ENCODE peak calls at places on chromosome 15, in four cellular contexts. O is GM12878, G is HepG2, Z is HCT116. Y is an unnamed sample.

GRCh38 chr15:66164788-66165187 is 88.8 kb downstream of the MEGF11 start:
- DNase-seq in O (no peak), G (no peak), Z (no peak), Y (no peak)

GRCh38 chr15:45205192-45205591 is 17.4 kb upstream of the SHF start:
- DNase-seq in O (peak; percentile 16), G (peak; percentile 67), Z (peak; percentile 58), Y (peak; percentile 33)

GRCh38 chr15:96670389-96670788 is 339.9 kb downstream of the NR2F2 start:
- DNase-seq in O (no peak), G (no peak), Z (no peak), Y (no peak)

GRCh38 chr15:83871808-83872559 is 218.1 kb downstream of the ADAMTSL3 start:
- DNase-seq in O (peak; percentile 17), G (no peak), Z (no peak), Y (no peak)

GRCh38 chr15:79122943-79123342 is 32.4 kb upstream of the RASGRF1 start:
- DNase-seq in O (no peak), G (no peak), Z (no peak), Y (no peak)

GRCh38 chr15:78329625-78330024 is 10.5 kb upstream of the CRABP1 start:
- DNase-seq in O (no peak), G (no peak), Z (no peak), Y (peak; percentile 60)

GRCh38 chr15:65414841-65415621 is 7.7 kb downstream of the IGDCC4 start:
- DNase-seq in O (no peak), G (peak; percentile 59), Z (no peak), Y (no peak)

GRCh38 chr15:57060799-57061198 is 142.4 kb downstream of the TCF12 start:
- DNase-seq in O (no peak), G (peak; percentile 75), Z (peak; percentile 66), Y (peak; percentile 89)

GRCh38 chr15:77983091-77983707 is 94.3 kb downstream of the TBC1D2B start:
- DNase-seq in O (no peak), G (peak; percentile 34), Z (no peak), Y (no peak)

GRCh38 chr15:82849556-82850241 is 40.3 kb downstream of the WHAMM start:
- DNase-seq in O (no peak), G (peak; percentile 73), Z (peak; percentile 84), Y (peak; percentile 56)

GRCh38 chr15:49290204-49290603 is 120.2 kb downstream of the GALK2 start:
- DNase-seq in O (no peak), G (no peak), Z (no peak), Y (no peak)

GRCh38 chr15:66780172-66780972 is 78.3 kb downstream of the SMAD6 start:
- DNase-seq in O (no peak), G (no peak), Z (no peak), Y (no peak)

GRCh38 chr15:98455899-98456298 is 192.4 kb upstream of the IGF1R start:
- DNase-seq in O (no peak), G (no peak), Z (no peak), Y (no peak)

GRCh38 chr15:29129221-29129620 is 140.4 kb downstream of the NSMCE3 start:
- DNase-seq in O (no peak), G (no peak), Z (no peak), Y (no peak)

GRCh38 chr15:101293122-101293521 is 1.9 kb downstream of the SNRPA1 start:
- DNase-seq in O (no peak), G (no peak), Z (no peak), Y (no peak)

GRCh38 chr15:58590901-58591300 is 158.6 kb downstream of the ADAM10 start:
- DNase-seq in O (no peak), G (no peak), Z (no peak), Y (no peak)

GRCh38 chr15:100263721-100264455 is 77.9 kb downstream of the ADAMTS17 start:
- DNase-seq in O (no peak), G (no peak), Z (no peak), Y (no peak)

GRCh38 chr15:101359365-101359947 is 64.4 kb upstream of the SNRPA1 start:
- DNase-seq in O (no peak), G (no peak), Z (no peak), Y (no peak)

GRCh38 chr15:83651541-83651940 is 2.4 kb upstream of the ADAMTSL3 start:
- DNase-seq in O (no peak), G (no peak), Z (no peak), Y (no peak)

GRCh38 chr15:100400996-100401395 is 59.2 kb upstream of the ADAMTS17 start:
- DNase-seq in O (no peak), G (no peak), Z (no peak), Y (no peak)

GRCh38 chr15:40287968-40288367 is 5.1 kb upstream of the ANKRD63 start:
- DNase-seq in O (no peak), G (no peak), Z (no peak), Y (no peak)

GRCh38 chr15:83769411-83769960 is 115.6 kb downstream of the ADAMTSL3 start:
- DNase-seq in O (peak; percentile 9), G (no peak), Z (no peak), Y (no peak)

GRCh38 chr15:40787344-40787841 is 17.6 kb downstream of the C15orf62 start:
- DNase-seq in O (no peak), G (no peak), Z (peak; percentile 96), Y (peak; percentile 71)

GRCh38 chr15:101600024-101600423 is 52.2 kb downstream of the TM2D3 start:
- DNase-seq in O (no peak), G (no peak), Z (no peak), Y (no peak)

GRCh38 chr15:75697523-75698398 is 14.9 kb downstream of the CSPG4 start:
- DNase-seq in O (no peak), G (no peak), Z (no peak), Y (no peak)

GRCh38 chr15:25893621-25894020 is 30.5 kb upstream of the ATP10A start:
- DNase-seq in O (no peak), G (no peak), Z (no peak), Y (no peak)

GRCh38 chr15:71501344-71502128 is 308.8 kb upstream of the NR2E3 start:
- DNase-seq in O (no peak), G (peak; percentile 4), Z (no peak), Y (no peak)

GRCh38 chr15:98796685-98797084 is 148.3 kb downstream of the IGF1R start:
- DNase-seq in O (no peak), G (no peak), Z (no peak), Y (peak; percentile 25)

GRCh38 chr15:28921925-28922711 is 36.3 kb downstream of the APBA2 start:
- DNase-seq in O (no peak), G (no peak), Z (no peak), Y (no peak)

GRCh38 chr15:83323296-83323711 is 38.8 kb upstream of the BNC1 start:
- DNase-seq in O (no peak), G (no peak), Z (no peak), Y (no peak)

GRCh38 chr15:69798481-69799315 is 299.0 kb downstream of the TLE3 start:
- DNase-seq in O (no peak), G (no peak), Z (no peak), Y (peak; percentile 77)

GRCh38 chr15:57820119-57820518 is 113.6 kb downstream of the POLR2M start:
- DNase-seq in O (no peak), G (no peak), Z (no peak), Y (peak; percentile 89)

GRCh38 chr15:101110681-101111569 is 140.9 kb downstream of the CHSY1 start:
- DNase-seq in O (no peak), G (no peak), Z (no peak), Y (no peak)

GRCh38 chr15:45372032-45372995 is 6.0 kb downstream of the GATM start:
- DNase-seq in O (no peak), G (no peak), Z (no peak), Y (no peak)

GRCh38 chr15:74200394-74200793 is 2.2 kb downstream of the STRA6 start:
- DNase-seq in O (no peak), G (no peak), Z (peak; percentile 43), Y (peak; percentile 17)

DNA sequence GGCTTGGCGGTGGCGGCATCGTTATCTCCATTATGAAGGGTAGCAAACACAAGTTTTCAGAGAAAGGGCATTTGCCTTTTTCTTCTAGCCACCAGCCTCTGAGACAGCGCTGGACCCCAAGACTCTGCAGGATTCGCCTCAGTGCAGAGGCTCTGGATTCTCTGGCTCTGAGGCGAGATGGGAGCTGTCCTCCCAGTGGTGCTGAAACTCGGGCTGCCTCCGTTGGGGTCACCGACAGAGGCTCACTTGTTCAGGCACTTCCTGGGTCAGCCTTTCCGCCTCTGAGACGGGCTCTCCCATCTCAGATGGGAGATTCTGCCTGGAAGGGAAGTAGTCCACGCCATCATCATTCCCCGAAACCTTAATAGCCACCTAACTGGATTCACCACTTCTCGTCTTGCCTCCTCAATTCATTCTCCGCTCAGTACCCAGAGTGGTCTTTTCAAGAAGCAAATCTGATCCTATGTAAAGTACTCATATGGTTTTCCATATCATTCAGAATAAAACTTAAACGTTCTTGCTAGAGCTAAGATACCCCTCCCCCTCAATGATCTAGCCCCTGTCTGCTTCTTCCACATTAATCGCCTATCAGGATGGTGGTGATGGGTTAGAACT is 76.9 kb downstream of the RHCG start:
- DNase-seq in O (no peak), G (peak; percentile 18), Z (no peak), Y (peak; percentile 23)
- H3K27me3 ChIP-seq in O (peaks cover 2% of the 10 kb centered on the region), G (no peaks in the 10 kb centered on the region), Z (peaks cover 4% of the 10 kb centered on the region), Y (peaks cover 38% of the 10 kb centered on the region)

DNA sequence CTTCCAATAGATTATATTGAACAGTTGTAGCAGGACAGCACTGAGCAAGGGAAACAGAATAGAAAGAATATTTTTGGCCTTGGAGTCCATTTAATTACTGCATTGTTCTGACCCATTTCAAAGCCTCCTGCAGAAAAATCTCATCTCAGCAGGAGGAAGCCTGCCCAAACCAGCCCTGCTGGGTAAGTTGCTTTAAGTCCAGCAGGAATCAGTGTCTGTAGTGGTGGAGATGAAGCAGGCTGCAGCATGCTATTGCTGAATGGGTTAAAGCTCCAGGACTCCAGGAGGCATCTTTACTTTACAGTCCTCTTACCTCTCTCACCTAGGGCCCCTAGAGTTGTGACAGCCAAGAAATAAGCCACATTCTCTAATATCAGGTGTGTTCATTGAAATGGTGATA is 380.3 kb upstream of the THBS1 start:
- DNase-seq in O (no peak), G (no peak), Z (no peak), Y (no peak)
- TF ChIP-seq MAX in O (no peak), G (no peak), Z (no peak), Y (no peak)

GRCh38 chr15:80317389-80318169 is 65.6 kb upstream of the CTXND1 start:
- DNase-seq in O (no peak), G (peak; percentile 6), Z (no peak), Y (no peak)
- TF ChIP-seq POLR2AphosphoS5 in O (no peak), G (no peak), Z (no peak), Y (no peak)

GRCh38 chr15:36940207-36940606 is 160.1 kb downstream of the MEIS2 start:
- DNase-seq in O (no peak), G (no peak), Z (no peak), Y (no peak)
- H3K27me3 ChIP-seq in O (no peaks in the 10 kb centered on the region), G (no peaks in the 10 kb centered on the region), Z (no peaks in the 10 kb centered on the region), Y (no peaks in the 10 kb centered on the region)

DNA sequence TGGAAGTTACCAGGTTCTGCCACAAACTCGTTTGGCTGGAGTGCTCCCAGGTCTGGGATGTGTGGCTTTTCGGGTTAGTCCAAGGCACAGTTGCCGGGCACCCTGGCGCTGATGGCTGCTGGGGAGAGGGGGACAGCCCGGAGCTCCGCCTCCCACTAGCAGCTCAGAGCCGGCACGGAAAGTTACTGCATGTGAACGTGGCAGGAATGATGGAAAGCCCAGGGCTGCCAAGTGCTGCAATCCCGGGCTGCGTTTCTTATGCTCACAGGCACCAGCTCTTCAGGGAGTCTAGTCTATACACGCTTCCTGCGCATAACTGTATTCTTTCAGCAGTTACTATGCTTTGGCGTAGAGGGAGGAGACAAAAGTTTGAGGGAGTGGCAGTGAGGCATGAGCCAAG is 141.8 kb upstream of the ICE2 start:
- DNase-seq in O (no peak), G (no peak), Z (no peak), Y (no peak)
- TF ChIP-seq MAX in O (no peak), G (no peak), Z (no peak), Y (no peak)